ENCODE peak calls at places on chromosomes 3 and 15, in four cellular contexts. G, F, S and A are unnamed samples.

GRCh38 chr3:140078940-140079339 is 144.0 kb downstream of the CLSTN2 start:
- DNase-seq in G (no peak), F (no peak), S (no peak), A (no peak)

GRCh38 chr3:100150583-100150982 is 36.3 kb upstream of the FILIP1L start:
- DNase-seq in G (no peak), F (no peak), S (no peak), A (no peak)

GRCh38 chr3:197392961-197393360 is 94.5 kb upstream of the DLG1 start:
- DNase-seq in G (no peak), F (no peak), S (no peak), A (no peak)

GRCh38 chr3:40623567-40623966 is 98.8 kb downstream of the ZNF621 start:
- DNase-seq in G (peak; percentile 29), F (peak; percentile 38), S (no peak), A (no peak)

GRCh38 chr3:34872406-34872805 is 766.9 kb upstream of the ARPP21 start:
- DNase-seq in G (no peak), F (no peak), S (no peak), A (no peak)

GRCh38 chr3:145951431-145951830 is 209.6 kb downstream of the PLOD2 start:
- DNase-seq in G (no peak), F (no peak), S (no peak), A (no peak)

GRCh38 chr15:75573001-75573400 is 6.1 kb downstream of the PTPN9 start:
- DNase-seq in G (no peak), F (no peak), S (no peak), A (no peak)

GRCh38 chr15:80059786-80060489 is 462 bp downstream of the ZFAND6 start:
- DNase-seq in G (peak; percentile 86), F (peak; percentile 48), S (peak; percentile 32), A (no peak)

GRCh38 chr3:112056451-112056929 is 22.0 kb downstream of the TMPRSS7 start:
- DNase-seq in G (no peak), F (no peak), S (no peak), A (no peak)

GRCh38 chr3:171526869-171527268 is 66.7 kb upstream of the TNIK start:
- DNase-seq in G (no peak), F (no peak), S (no peak), A (no peak)

GRCh38 chr3:20104167-20104661 is 64.0 kb downstream of the KAT2B start:
- DNase-seq in G (no peak), F (peak; percentile 16), S (no peak), A (peak; percentile 77)

GRCh38 chr3:168216851-168217250 is 121.1 kb upstream of the GOLIM4 start:
- DNase-seq in G (no peak), F (no peak), S (no peak), A (no peak)

GRCh38 chr3:171838218-171838720 is 4.9 kb upstream of the TMEM212 start:
- DNase-seq in G (no peak), F (peak; percentile 20), S (no peak), A (no peak)

GRCh38 chr3:60182697-60183096 is 1068.6 kb downstream of the FHIT start:
- DNase-seq in G (no peak), F (no peak), S (no peak), A (no peak)

GRCh38 chr15:29031502-29032228 is 145.9 kb downstream of the APBA2 start:
- DNase-seq in G (no peak), F (no peak), S (no peak), A (no peak)

GRCh38 chr3:71341721-71342120 is 241.8 kb downstream of the FOXP1 start:
- DNase-seq in G (no peak), F (no peak), S (no peak), A (no peak)

GRCh38 chr15:59436774-59437472 is 1.1 kb upstream of the FAM81A start:
- DNase-seq in G (peak; percentile 14), F (no peak), S (no peak), A (no peak)

GRCh38 chr3:121072128-121072527 is 164.1 kb downstream of the STXBP5L start:
- DNase-seq in G (no peak), F (no peak), S (no peak), A (no peak)

GRCh38 chr3:64798316-64798715 is 110.5 kb upstream of the ADAMTS9 start:
- DNase-seq in G (no peak), F (no peak), S (no peak), A (no peak)

GRCh38 chr3:126208618-126209256 is 28.4 kb upstream of the ALDH1L1 start:
- DNase-seq in G (no peak), F (peak; percentile 85), S (peak; percentile 76), A (no peak)

GRCh38 chr15:101048191-101049011 is 129.2 kb downstream of the LRRK1 start:
- DNase-seq in G (no peak), F (peak; percentile 3), S (no peak), A (no peak)

GRCh38 chr15:67833504-67834248 is 6.2 kb downstream of the RNU6-1 start:
- DNase-seq in G (peak; percentile 64), F (peak; percentile 52), S (no peak), A (no peak)

GRCh38 chr3:113211370-113212154 is at the start of gene BOC:
- DNase-seq in G (no peak), F (no peak), S (no peak), A (no peak)

GRCh38 chr3:66555214-66555844 is 54.5 kb upstream of the LRIG1 start:
- DNase-seq in G (no peak), F (no peak), S (no peak), A (no peak)

GRCh38 chr15:95742836-95743235 is 587.7 kb upstream of the NR2F2 start:
- DNase-seq in G (no peak), F (no peak), S (no peak), A (no peak)

GRCh38 chr3:172965256-172965655 is 175.8 kb downstream of the SPATA16 start:
- DNase-seq in G (no peak), F (no peak), S (no peak), A (no peak)

GRCh38 chr3:133962879-133963278 is 66.8 kb downstream of the SLCO2A1 start:
- DNase-seq in G (no peak), F (no peak), S (no peak), A (no peak)

GRCh38 chr15:64466408-64467116 is 6.2 kb downstream of the ZNF609 start:
- DNase-seq in G (no peak), F (no peak), S (no peak), A (no peak)

GRCh38 chr3:10340476-10340875 is 19.6 kb upstream of the SEC13 start:
- DNase-seq in G (no peak), F (no peak), S (no peak), A (no peak)

GRCh38 chr15:70102827-70103226 is 5.1 kb upstream of the TLE3 start:
- DNase-seq in G (no peak), F (no peak), S (no peak), A (no peak)

GRCh38 chr15:70100495-70101331 is 3.0 kb upstream of the TLE3 start:
- DNase-seq in G (peak; percentile 68), F (peak; percentile 71), S (peak; percentile 27), A (peak; percentile 59)

GRCh38 chr15:70099966-70100494 is 2.3 kb upstream of the TLE3 start:
- DNase-seq in G (peak; percentile 36), F (no peak), S (peak; percentile 13), A (peak; percentile 25)

GRCh38 chr15:70099167-70099965 is 1.6 kb upstream of the TLE3 start:
- DNase-seq in G (peak; percentile 100), F (peak; percentile 100), S (peak; percentile 96), A (peak; percentile 98)

DNA sequence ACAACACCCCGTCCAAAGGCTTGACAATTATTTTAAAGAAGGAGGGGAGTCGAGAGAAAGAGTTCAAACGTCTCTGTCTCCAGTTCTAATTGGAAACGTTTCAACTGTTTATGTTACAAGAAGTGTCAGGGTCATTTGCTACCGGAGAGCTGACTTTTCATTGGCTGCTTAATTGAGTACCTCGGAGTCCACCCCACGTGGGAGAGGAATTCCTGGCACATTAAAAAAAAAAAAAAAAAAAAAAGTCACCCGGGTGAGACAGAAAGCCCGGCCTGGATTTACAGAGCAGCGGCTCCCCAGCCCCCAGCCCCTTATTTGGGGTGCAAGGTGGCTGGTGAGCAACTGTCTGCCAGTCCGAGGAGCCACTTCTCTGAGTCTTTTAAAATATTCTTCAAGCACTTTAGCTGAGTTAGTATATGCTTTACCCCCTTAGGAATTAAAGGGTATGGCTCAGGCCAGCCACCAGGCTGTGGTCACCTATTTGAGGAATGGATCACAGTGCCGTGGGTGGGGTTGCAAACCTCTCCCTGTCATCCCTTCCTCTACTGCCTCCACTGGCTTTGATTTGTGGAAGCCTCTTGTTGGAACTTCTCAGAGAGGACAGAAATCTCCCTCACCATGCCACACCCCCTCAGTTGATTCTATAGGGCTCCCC is 3.9 kb upstream of the TLE3 start:
- DNase-seq in G (peak; percentile 65), F (peak; percentile 63), S (peak; percentile 82), A (peak; percentile 26)
- H3K4me3 ChIP-seq in G (peak overlapping the region; percentile 4), F (peak overlapping the region; percentile 49), S (peak overlapping the region; percentile 93), A (no peak overlapping the region)

GRCh38 chr3:48599077-48599501 is 4.0 kb upstream of the COL7A1 start:
- DNase-seq in G (no peak), F (no peak), S (no peak), A (no peak)
- H3K36me3 ChIP-seq in G (peaks cover 67% of the 10 kb centered on the region), F (peaks cover 46% of the 10 kb centered on the region), S (peaks cover 53% of the 10 kb centered on the region), A (peaks cover 63% of the 10 kb centered on the region)

GRCh38 chr15:56469484-56469883 is 4.5 kb upstream of the MNS1 start:
- DNase-seq in G (no peak), F (no peak), S (no peak), A (no peak)

GRCh38 chr15:56471440-56472069 is 6.6 kb upstream of the MNS1 start:
- DNase-seq in G (no peak), F (no peak), S (no peak), A (no peak)

GRCh38 chr15:56467626-56468025 is 2.7 kb upstream of the MNS1 start:
- DNase-seq in G (no peak), F (no peak), S (no peak), A (no peak)

GRCh38 chr15:56464893-56465520 is at the start of gene MNS1:
- DNase-seq in G (peak; percentile 92), F (peak; percentile 90), S (peak; percentile 75), A (peak; percentile 94)

GRCh38 chr15:56468271-56468912 is 3.5 kb upstream of the MNS1 start:
- DNase-seq in G (peak; percentile 20), F (no peak), S (no peak), A (peak; percentile 49)
- H3K4me3 ChIP-seq in G (no peak overlapping the region), F (peak overlapping the region; percentile 44), S (no peak overlapping the region), A (peak overlapping the region; percentile 5)

GRCh38 chr15:89630260-89630659 is 25.0 kb downstream of the KIF7 start:
- DNase-seq in G (no peak), F (no peak), S (no peak), A (no peak)
- H3K36me3 ChIP-seq in G (peaks cover 72% of the 10 kb centered on the region), F (no peaks in the 10 kb centered on the region), S (peaks cover 52% of the 10 kb centered on the region), A (peaks cover 82% of the 10 kb centered on the region)

DNA sequence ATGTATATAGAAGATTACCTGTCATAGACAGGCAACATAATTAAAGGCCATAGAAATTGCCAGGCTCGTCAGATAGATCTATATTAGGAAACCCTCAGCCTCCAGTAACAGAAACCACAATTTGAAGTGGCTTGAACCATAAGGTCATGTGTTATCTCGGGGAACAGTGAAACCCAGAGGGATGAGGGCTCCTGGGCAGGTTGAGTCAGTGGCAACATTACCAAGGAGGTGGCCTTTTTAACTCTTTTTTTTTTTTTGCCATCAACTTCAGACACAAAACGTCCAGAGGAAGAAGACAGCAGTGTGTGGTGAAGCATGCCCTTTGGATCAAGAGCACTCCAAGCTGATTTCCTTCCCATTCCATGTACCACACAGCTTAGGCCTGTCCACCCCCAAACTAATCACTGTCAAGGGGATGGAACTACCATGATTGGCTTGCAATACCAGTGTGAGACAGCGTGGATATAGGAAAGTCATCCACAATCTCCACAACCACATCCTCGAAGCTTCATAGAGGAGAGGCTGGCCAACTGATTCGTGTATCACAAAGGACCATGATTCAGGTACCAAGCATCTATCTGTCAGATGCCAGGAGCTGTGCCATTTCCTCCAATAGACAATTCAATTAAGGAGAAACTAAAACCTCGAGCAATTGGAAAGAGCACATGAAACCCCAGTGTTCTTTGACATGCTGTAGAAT is 999 bp upstream of the KIF7 start:
- DNase-seq in G (no peak), F (no peak), S (no peak), A (no peak)
- H3K4me3 ChIP-seq in G (no peak overlapping the region), F (no peak overlapping the region), S (no peak overlapping the region), A (no peak overlapping the region)